ENCODE peak calls at places on chromosome 1, in seven cellular contexts. One of them, this sample, is unnamed.

GRCh38 chr1:211944733-211945500 is 90.4 kb downstream of the INTS7 start:
- DNase-seq in tibial nerve: no peak
- DNase-seq in fibroblast of the aortic adventitia: peak; percentile 49
- DNase-seq in tibial artery: no peak
- DNase-seq in fibroblast of lung: peak; percentile 10
- DNase-seq in non-pigmented ciliary epithelial cell: no peak
- DNase-seq in activated CD4-positive, alpha-beta T cell treated with anti-CD3 and anti-CD28 coated beads for 24 hours: no peak
- DNase-seq in this sample: peak; percentile 55

GRCh38 chr1:189619682-189620332 is 857.9 kb downstream of the BRINP3 start:
- DNase-seq in tibial nerve: no peak
- DNase-seq in activated CD4-positive, alpha-beta T cell treated with anti-CD3 and anti-CD28 coated beads for 24 hours: no peak
- DNase-seq in non-pigmented ciliary epithelial cell: peak; percentile 82
- DNase-seq in fibroblast of the aortic adventitia: peak; percentile 78
- DNase-seq in tibial artery: no peak
- DNase-seq in fibroblast of lung: peak; percentile 86
- DNase-seq in this sample: peak; percentile 67

GRCh38 chr1:44267438-44267837 is 54.2 kb downstream of the DMAP1 start:
- DNase-seq in tibial artery: no peak
- DNase-seq in tibial nerve: no peak
- DNase-seq in fibroblast of lung: no peak
- DNase-seq in non-pigmented ciliary epithelial cell: no peak
- DNase-seq in activated CD4-positive, alpha-beta T cell treated with anti-CD3 and anti-CD28 coated beads for 24 hours: no peak
- DNase-seq in fibroblast of the aortic adventitia: no peak
- DNase-seq in this sample: no peak

GRCh38 chr1:226641671-226642231 is 93.2 kb downstream of the STUM start:
- DNase-seq in fibroblast of lung: no peak
- DNase-seq in non-pigmented ciliary epithelial cell: no peak
- DNase-seq in tibial nerve: no peak
- DNase-seq in tibial artery: no peak
- DNase-seq in fibroblast of the aortic adventitia: no peak
- DNase-seq in activated CD4-positive, alpha-beta T cell treated with anti-CD3 and anti-CD28 coated beads for 24 hours: no peak
- DNase-seq in this sample: no peak

GRCh38 chr1:205985330-205986005 is 17.7 kb downstream of the RAB7B start:
- DNase-seq in fibroblast of the aortic adventitia: no peak
- DNase-seq in tibial artery: no peak
- DNase-seq in activated CD4-positive, alpha-beta T cell treated with anti-CD3 and anti-CD28 coated beads for 24 hours: no peak
- DNase-seq in tibial nerve: no peak
- DNase-seq in non-pigmented ciliary epithelial cell: no peak
- DNase-seq in fibroblast of lung: no peak
- DNase-seq in this sample: no peak

GRCh38 chr1:225508538-225509375 is 80.9 kb upstream of the LBR start:
- DNase-seq in tibial nerve: peak; percentile 31
- DNase-seq in non-pigmented ciliary epithelial cell: peak; percentile 96
- DNase-seq in activated CD4-positive, alpha-beta T cell treated with anti-CD3 and anti-CD28 coated beads for 24 hours: no peak
- DNase-seq in fibroblast of lung: peak; percentile 99
- DNase-seq in fibroblast of the aortic adventitia: peak; percentile 99
- DNase-seq in tibial artery: no peak
- DNase-seq in this sample: peak; percentile 99

GRCh38 chr1:107532318-107532717 is 391.5 kb downstream of the NTNG1 start:
- DNase-seq in tibial nerve: no peak
- DNase-seq in activated CD4-positive, alpha-beta T cell treated with anti-CD3 and anti-CD28 coated beads for 24 hours: no peak
- DNase-seq in tibial artery: no peak
- DNase-seq in fibroblast of the aortic adventitia: no peak
- DNase-seq in non-pigmented ciliary epithelial cell: no peak
- DNase-seq in fibroblast of lung: no peak
- DNase-seq in this sample: no peak

GRCh38 chr1:234709473-234710279 is 99.7 kb upstream of the IRF2BP2 start:
- DNase-seq in tibial artery: no peak
- DNase-seq in non-pigmented ciliary epithelial cell: no peak
- DNase-seq in activated CD4-positive, alpha-beta T cell treated with anti-CD3 and anti-CD28 coated beads for 24 hours: no peak
- DNase-seq in tibial nerve: no peak
- DNase-seq in fibroblast of the aortic adventitia: no peak
- DNase-seq in fibroblast of lung: no peak
- DNase-seq in this sample: no peak

GRCh38 chr1:33298623-33299277 is 22.1 kb downstream of the A3GALT2 start:
- DNase-seq in non-pigmented ciliary epithelial cell: no peak
- DNase-seq in fibroblast of the aortic adventitia: peak; percentile 69
- DNase-seq in activated CD4-positive, alpha-beta T cell treated with anti-CD3 and anti-CD28 coated beads for 24 hours: peak; percentile 29
- DNase-seq in tibial nerve: peak; percentile 72
- DNase-seq in tibial artery: peak; percentile 83
- DNase-seq in fibroblast of lung: peak; percentile 67
- DNase-seq in this sample: peak; percentile 73

GRCh38 chr1:10756842-10757241 is 39.6 kb downstream of the CASZ1 start:
- DNase-seq in activated CD4-positive, alpha-beta T cell treated with anti-CD3 and anti-CD28 coated beads for 24 hours: no peak
- DNase-seq in non-pigmented ciliary epithelial cell: no peak
- DNase-seq in tibial artery: no peak
- DNase-seq in fibroblast of lung: no peak
- DNase-seq in tibial nerve: no peak
- DNase-seq in fibroblast of the aortic adventitia: no peak
- DNase-seq in this sample: no peak